ENCODE peak calls at places on chromosomes 2 and 18, in ten cellular contexts. U is spleen, Y is psoas muscle, I is HepG2, T is GM06990, C is adrenal gland, F is left ventricle myocardium inferior, B is HCT116, K is cardiac muscle cell, N is Peyer's patch. P is an unnamed sample.
A peak's percentile ranks its signal among the peaks of the same experiment; 100 is the strongest.

GRCh38 chr18:7757175-7757574 is 190.1 kb downstream of the PTPRM start:
- DNase-seq in U (no peak), Y (no peak), I (no peak), T (no peak), C (no peak), F (no peak), B (no peak), K (no peak), N (no peak), P (no peak)

GRCh38 chr2:67631474-67631873 is 234.3 kb downstream of the ETAA1 start:
- DNase-seq in U (no peak), Y (no peak), I (no peak), T (no peak), C (no peak), F (no peak), B (no peak), K (no peak), N (no peak), P (no peak)

GRCh38 chr2:232876978-232877441 is 6.9 kb downstream of the SNORC start:
- DNase-seq in U (peak; percentile 73), Y (no peak), I (no peak), T (no peak), C (no peak), F (no peak), B (no peak), K (no peak), N (no peak), P (no peak)

GRCh38 chr18:79953921-79954651 is 2.6 kb upstream of the SLC66A2 start:
- DNase-seq in U (no peak), Y (no peak), I (no peak), T (no peak), C (no peak), F (no peak), B (no peak), K (no peak), N (no peak), P (no peak)

GRCh38 chr18:59454909-59455727 is 96.1 kb upstream of the LMAN1 start:
- DNase-seq in U (no peak), Y (no peak), I (no peak), T (no peak), C (no peak), F (peak; percentile 35), B (no peak), K (peak; percentile 33), N (no peak), P (no peak)

GRCh38 chr2:7427293-7428060 is 510.3 kb downstream of the RNF144A start:
- DNase-seq in U (no peak), Y (no peak), I (peak; percentile 53), T (peak; percentile 32), C (peak; percentile 24), F (no peak), B (peak; percentile 38), K (peak; percentile 72), N (no peak), P (peak; percentile 35)

GRCh38 chr2:109473616-109474318 is 140.0 kb downstream of the SEPTIN10 start:
- DNase-seq in U (peak; percentile 51), Y (no peak), I (no peak), T (no peak), C (no peak), F (no peak), B (no peak), K (no peak), N (no peak), P (no peak)

GRCh38 chr2:173290518-173290917 is 64.2 kb upstream of the CDCA7 start:
- DNase-seq in U (no peak), Y (no peak), I (no peak), T (no peak), C (no peak), F (no peak), B (no peak), K (no peak), N (no peak), P (peak; percentile 35)

GRCh38 chr2:111121028-111121872 is 536 bp downstream of the BCL2L11 start:
- DNase-seq in U (peak; percentile 92), Y (peak; percentile 58), I (peak; percentile 35), T (peak; percentile 73), C (peak; percentile 57), F (peak; percentile 42), B (no peak), K (no peak), N (peak; percentile 51), P (no peak)

GRCh38 chr18:50928551-50928950 is 39.3 kb upstream of the ELAC1 start:
- DNase-seq in U (no peak), Y (no peak), I (no peak), T (no peak), C (no peak), F (no peak), B (no peak), K (peak; percentile 4), N (no peak), P (peak; percentile 4)
- H3K36me3 ChIP-seq in U (peaks cover 46% of the 10 kb centered on the region), Y (peaks cover 63% of the 10 kb centered on the region), I (no peaks in the 10 kb centered on the region), T (peaks cover 4% of the 10 kb centered on the region), C (no peaks in the 10 kb centered on the region), F (peaks cover 58% of the 10 kb centered on the region), B (peaks cover 6% of the 10 kb centered on the region), K (peaks cover 37% of the 10 kb centered on the region), N (no peaks in the 10 kb centered on the region), P (no peaks in the 10 kb centered on the region)

GRCh38 chr2:28389399-28390240 is 3.0 kb upstream of the FOSL2 start:
- DNase-seq in U (peak; percentile 11), Y (no peak), I (no peak), T (no peak), C (no peak), F (no peak), B (no peak), K (no peak), N (no peak), P (no peak)
- TF ChIP-seq CTCF in U (no peak), Y (peak; percentile 6), I (peak; percentile 46), T (no peak), C (no peak), F (no peak), B (no peak), K (peak; percentile 37), N (no peak), P (peak; percentile 28)

GRCh38 chr2:218474527-218474926 is 55.6 kb downstream of the VIL1 start:
- DNase-seq in U (no peak), Y (no peak), I (no peak), T (no peak), C (no peak), F (no peak), B (no peak), K (peak; percentile 6), N (no peak), P (peak; percentile 38)
- H3K36me3 ChIP-seq in U (peaks cover 31% of the 10 kb centered on the region), Y (peaks cover 84% of the 10 kb centered on the region), I (peaks cover 9% of the 10 kb centered on the region), T (no peaks in the 10 kb centered on the region), C (no peaks in the 10 kb centered on the region), F (peaks cover 68% of the 10 kb centered on the region), B (peaks cover 17% of the 10 kb centered on the region), K (peaks cover 21% of the 10 kb centered on the region), N (no peaks in the 10 kb centered on the region), P (peaks cover 2% of the 10 kb centered on the region)

DNA sequence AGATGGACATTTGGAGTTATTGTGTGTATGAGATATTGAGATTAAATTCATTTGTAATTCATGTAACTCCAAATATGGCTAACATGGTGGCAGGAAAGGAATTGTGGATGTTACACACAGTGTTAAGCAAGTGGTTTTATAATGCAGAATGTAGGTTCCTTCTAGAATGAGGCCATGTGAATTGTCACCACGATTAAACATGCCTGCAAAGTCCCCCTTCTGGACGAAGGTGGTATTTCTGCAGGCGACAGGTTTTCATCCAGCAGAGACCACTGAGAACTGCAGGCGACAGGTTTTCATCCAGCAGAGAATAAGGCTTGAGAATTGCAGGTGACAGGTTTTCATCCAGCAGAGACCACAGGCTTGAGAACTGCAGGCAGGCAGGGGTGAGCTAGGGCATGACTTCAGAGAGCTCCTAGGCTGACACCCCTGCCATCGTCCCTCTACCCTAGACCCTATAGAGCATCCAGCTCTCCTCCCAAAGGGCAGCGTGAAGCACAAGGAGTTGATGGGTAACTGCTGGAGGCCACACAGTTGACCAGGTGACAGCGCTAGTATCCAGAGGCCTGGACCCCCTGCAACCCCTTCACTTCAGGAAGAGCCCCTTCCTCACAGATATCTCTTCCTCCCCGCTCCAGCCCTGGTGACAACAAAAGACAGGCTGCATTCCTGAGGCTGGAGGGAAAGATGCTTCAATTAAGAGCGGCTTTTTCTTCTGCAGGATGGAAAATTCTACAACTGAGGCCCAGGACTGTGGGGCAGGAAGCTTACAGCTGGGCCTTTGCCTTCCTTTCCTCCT is 175.8 kb downstream of the LOXHD1 start:
- DNase-seq in U (no peak), Y (no peak), I (peak; percentile 28), T (no peak), C (peak; percentile 39), F (peak; percentile 38), B (peak; percentile 27), K (peak; percentile 58), N (peak; percentile 35), P (peak; percentile 60)
- TF ChIP-seq CTCF in U (peak; percentile 80), Y (peak; percentile 66), I (peak; percentile 61), T (peak; percentile 68), C (peak; percentile 73), F (peak; percentile 81), B (peak; percentile 80), K (peak; percentile 69), N (peak; percentile 48), P (peak; percentile 78)

DNA sequence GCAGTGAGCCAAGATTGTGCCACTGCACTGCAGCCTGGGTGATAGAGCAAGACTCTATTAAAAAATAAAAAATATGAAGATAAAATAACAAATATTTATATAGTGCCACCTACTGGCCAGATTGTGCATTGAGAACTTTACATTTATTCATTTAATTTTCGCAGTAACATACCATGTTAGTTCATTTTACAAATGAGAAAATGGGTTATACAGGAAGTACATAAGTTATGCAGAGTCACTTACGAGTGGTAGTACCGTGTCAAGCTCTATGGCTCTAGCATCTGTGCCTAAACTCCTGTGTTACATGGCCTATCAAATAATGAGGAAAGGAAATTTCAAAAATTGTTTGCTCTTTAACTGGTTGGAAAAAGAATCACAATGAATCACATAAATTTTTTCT is 27.9 kb downstream of the RIF1 start:
- DNase-seq in U (no peak), Y (no peak), I (no peak), T (peak; percentile 22), C (no peak), F (no peak), B (peak; percentile 10), K (peak; percentile 52), N (no peak), P (peak; percentile 18)
- H3K36me3 ChIP-seq in U (peaks cover 69% of the 10 kb centered on the region), Y (peaks cover 100% of the 10 kb centered on the region), I (peaks cover 21% of the 10 kb centered on the region), T (peaks cover 3% of the 10 kb centered on the region), C (no peaks in the 10 kb centered on the region), F (peaks cover 94% of the 10 kb centered on the region), B (peaks cover 52% of the 10 kb centered on the region), K (peaks cover 74% of the 10 kb centered on the region), N (no peaks in the 10 kb centered on the region), P (peaks cover 38% of the 10 kb centered on the region)

GRCh38 chr2:43798300-43798699 is 24.5 kb downstream of the DYNC2LI1 start:
- DNase-seq in U (no peak), Y (no peak), I (no peak), T (no peak), C (no peak), F (no peak), B (no peak), K (peak; percentile 10), N (no peak), P (no peak)
- TF ChIP-seq CTCF in U (no peak), Y (no peak), I (peak; percentile 68), T (no peak), C (peak; percentile 35), F (peak; percentile 13), B (peak; percentile 54), K (peak; percentile 35), N (no peak), P (no peak)

GRCh38 chr2:36878429-36878828 is 87.9 kb downstream of the STRN start:
- DNase-seq in U (no peak), Y (no peak), I (no peak), T (no peak), C (no peak), F (no peak), B (no peak), K (no peak), N (no peak), P (no peak)
- H3K36me3 ChIP-seq in U (peaks cover 51% of the 10 kb centered on the region), Y (peaks cover 73% of the 10 kb centered on the region), I (peaks cover 5% of the 10 kb centered on the region), T (peaks cover 4% of the 10 kb centered on the region), C (no peaks in the 10 kb centered on the region), F (peaks cover 93% of the 10 kb centered on the region), B (no peaks in the 10 kb centered on the region), K (peaks cover 40% of the 10 kb centered on the region), N (no peaks in the 10 kb centered on the region), P (peaks cover 3% of the 10 kb centered on the region)

GRCh38 chr2:188278388-188279092 is 13.1 kb upstream of the GULP1 start:
- DNase-seq in U (no peak), Y (no peak), I (no peak), T (no peak), C (no peak), F (no peak), B (no peak), K (no peak), N (no peak), P (no peak)
- TF ChIP-seq CTCF in U (no peak), Y (no peak), I (no peak), T (no peak), C (no peak), F (no peak), B (no peak), K (no peak), N (no peak), P (no peak)

P was measured in brain microvascular endothelial cell.